ENCODE peak calls at places on chromosomes 1 and 21, in nine cellular contexts. M is GM13977; X is CD4-positive, alpha-beta memory T cell; G is T-helper 9 cell; U is CD4-positive, alpha-beta T cell; Q is KBM-7; J is psoas muscle; O is HS-27A; Y is HFF-Myc. T is an unnamed sample.

GRCh38 chr21:46108827-46109226 is 10.9 kb downstream of the COL6A2 start:
- DNase-seq in Y (no peak), M (no peak), X (no peak), J (no peak), G (no peak), U (no peak), Q (no peak), O (no peak), T (no peak)

GRCh38 chr21:37751268-37751975 is 164.8 kb downstream of the KCNJ6 start:
- DNase-seq in X (no peak), Q (no peak), J (no peak), U (no peak), M (no peak), G (no peak), Y (no peak), O (no peak), T (no peak)

GRCh38 chr1:37922767-37923550 is 23.9 kb downstream of the INPP5B start:
- DNase-seq in J (no peak), U (no peak), X (no peak), M (no peak), G (no peak), Q (peak; percentile 98), Y (no peak), O (no peak), T (peak; percentile 98)

GRCh38 chr1:64197076-64197475 is 6.3 kb upstream of the UBE2U start:
- DNase-seq in G (no peak), X (no peak), J (no peak), O (no peak), M (no peak), Q (no peak), Y (no peak), U (no peak), T (no peak)

GRCh38 chr1:217528271-217528670 is 102.6 kb downstream of the GPATCH2 start:
- DNase-seq in J (no peak), X (peak; percentile 8), G (no peak), U (no peak), M (no peak), Y (no peak), Q (no peak), O (no peak), T (no peak)

GRCh38 chr1:239951518-239952130 is 140.1 kb upstream of the FMN2 start:
- DNase-seq in Y (peak; percentile 35), J (peak; percentile 24), U (peak; percentile 17), Q (peak; percentile 66), X (no peak), O (no peak), G (peak; percentile 23), M (peak; percentile 61), T (peak; percentile 69)

GRCh38 chr1:1337793-1338147 is 6.7 kb downstream of the TAS1R3 start:
- DNase-seq in J (no peak), U (no peak), X (no peak), Q (no peak), G (no peak), Y (no peak), O (no peak), M (peak; percentile 83), T (no peak)

GRCh38 chr21:34835526-34835925 is 166.7 kb downstream of the CLIC6 start:
- DNase-seq in G (no peak), J (peak; percentile 57), U (no peak), Q (peak; percentile 81), O (no peak), Y (no peak), M (no peak), X (no peak), T (peak; percentile 97)

GRCh38 chr1:111082421-111083192 is 57.3 kb downstream of the DRAM2 start:
- DNase-seq in Q (no peak), O (peak; percentile 30), Y (no peak), G (no peak), J (no peak), X (no peak), M (no peak), U (no peak), T (no peak)

GRCh38 chr1:43565600-43566360 is 35.1 kb downstream of the PTPRF start:
- DNase-seq in Q (no peak), M (peak; percentile 79), J (peak; percentile 63), O (no peak), U (peak; percentile 10), Y (no peak), X (peak; percentile 33), G (no peak), T (peak; percentile 45)

GRCh38 chr1:222104097-222104496 is 362.2 kb upstream of the DUSP10 start:
- DNase-seq in Q (no peak), G (no peak), O (no peak), U (no peak), J (no peak), X (no peak), Y (no peak), M (no peak), T (peak; percentile 8)

GRCh38 chr1:174021611-174022079 is 512 bp downstream of the RC3H1 start:
- DNase-seq in Y (no peak), O (no peak), X (peak; percentile 66), U (peak; percentile 21), M (peak; percentile 32), G (peak; percentile 25), J (peak; percentile 49), Q (peak; percentile 67), T (peak; percentile 67)

GRCh38 chr1:222880586-222880985 is 65.7 kb downstream of the DISP1 start:
- DNase-seq in M (no peak), X (no peak), Y (no peak), U (no peak), O (no peak), J (no peak), Q (peak; percentile 1), G (no peak), T (peak; percentile 16)

GRCh38 chr1:33391669-33392068 is 39.2 kb downstream of the PHC2 start:
- DNase-seq in O (no peak), J (no peak), M (no peak), G (no peak), Y (no peak), Q (no peak), U (no peak), X (no peak), T (no peak)

GRCh38 chr1:205447457-205448415 is 8.1 kb downstream of the BLACAT1 start:
- DNase-seq in Q (no peak), O (no peak), J (no peak), M (no peak), X (no peak), U (no peak), Y (no peak), G (no peak), T (no peak)

GRCh38 chr1:32266926-32267645 is 16.0 kb downstream of the LCK start:
- DNase-seq in U (no peak), O (peak; percentile 42), M (peak; percentile 22), Y (no peak), Q (no peak), X (peak; percentile 50), J (no peak), G (no peak), T (no peak)

T was measured in NB4.